ENCODE peak calls at places on chromosomes 1 and 21, in six cellular contexts. One of them, this sample, is unnamed.

GRCh38 chr1:183081402-183082110 is 58.3 kb downstream of the LAMC1 start:
- DNase-seq in SJSA1: no peak
- DNase-seq in pancreas: no peak
- DNase-seq in iPS DF 6.9: no peak
- DNase-seq in mesendoderm: no peak
- DNase-seq in H1: no peak
- DNase-seq in this sample: no peak

GRCh38 chr21:42555756-42556438 is 42.2 kb downstream of the SLC37A1 start:
- DNase-seq in H1: no peak
- DNase-seq in iPS DF 6.9: no peak
- DNase-seq in mesendoderm: no peak
- DNase-seq in pancreas: no peak
- DNase-seq in SJSA1: no peak
- DNase-seq in this sample: no peak

GRCh38 chr1:186578325-186579016 is 101.8 kb downstream of the PTGS2 start:
- DNase-seq in SJSA1: no peak
- DNase-seq in H1: no peak
- DNase-seq in mesendoderm: no peak
- DNase-seq in iPS DF 6.9: no peak
- DNase-seq in pancreas: no peak
- DNase-seq in this sample: no peak

GRCh38 chr1:234963180-234963903 is 165.3 kb downstream of the TOMM20 start:
- DNase-seq in SJSA1: peak
- DNase-seq in pancreas: no peak
- DNase-seq in iPS DF 6.9: no peak
- DNase-seq in H1: no peak
- DNase-seq in mesendoderm: no peak
- DNase-seq in this sample: peak

GRCh38 chr1:109762821-109763645 is 690 bp downstream of the EPS8L3 start:
- DNase-seq in H1: no peak
- DNase-seq in SJSA1: peak
- DNase-seq in iPS DF 6.9: no peak
- DNase-seq in pancreas: no peak
- DNase-seq in mesendoderm: no peak
- DNase-seq in this sample: no peak

GRCh38 chr1:221567859-221568507 is 173.9 kb downstream of the DUSP10 start:
- DNase-seq in pancreas: no peak
- DNase-seq in mesendoderm: no peak
- DNase-seq in H1: no peak
- DNase-seq in iPS DF 6.9: no peak
- DNase-seq in SJSA1: no peak
- DNase-seq in this sample: no peak

GRCh38 chr1:10401281-10401680 is 2.4 kb downstream of the PGD start:
- DNase-seq in SJSA1: no peak
- DNase-seq in pancreas: no peak
- DNase-seq in mesendoderm: peak
- DNase-seq in H1: no peak
- DNase-seq in iPS DF 6.9: no peak
- DNase-seq in this sample: no peak

GRCh38 chr21:41508415-41509205 is 652 bp upstream of the TMPRSS2 start:
- DNase-seq in H1: peak
- DNase-seq in mesendoderm: peak
- DNase-seq in SJSA1: no peak
- DNase-seq in iPS DF 6.9: no peak
- DNase-seq in pancreas: no peak
- DNase-seq in this sample: no peak

GRCh38 chr21:34020005-34020847 is 53.2 kb upstream of the MRPS6 start:
- DNase-seq in iPS DF 6.9: no peak
- DNase-seq in SJSA1: no peak
- DNase-seq in mesendoderm: no peak
- DNase-seq in pancreas: no peak
- DNase-seq in H1: no peak
- DNase-seq in this sample: no peak

GRCh38 chr1:101732221-101732620 is 264.5 kb downstream of the OLFM3 start:
- DNase-seq in SJSA1: no peak
- DNase-seq in mesendoderm: no peak
- DNase-seq in pancreas: no peak
- DNase-seq in iPS DF 6.9: no peak
- DNase-seq in H1: no peak
- DNase-seq in this sample: no peak

GRCh38 chr1:116909511-116910378 is at the start of gene PTGFRN:
- DNase-seq in iPS DF 6.9: peak
- DNase-seq in H1: peak
- DNase-seq in pancreas: peak
- DNase-seq in mesendoderm: peak
- DNase-seq in SJSA1: peak
- DNase-seq in this sample: peak

GRCh38 chr1:155864393-155864792 is 5.0 kb downstream of the SYT11 start:
- DNase-seq in pancreas: no peak
- DNase-seq in H1: no peak
- DNase-seq in SJSA1: no peak
- DNase-seq in iPS DF 6.9: no peak
- DNase-seq in mesendoderm: no peak
- DNase-seq in this sample: no peak
- H3K27ac ChIP-seq in pancreas: no peak
- H3K27ac ChIP-seq in H1: no peak
- H3K27ac ChIP-seq in SJSA1: no peak
- H3K27ac ChIP-seq in iPS DF 6.9: no peak
- H3K27ac ChIP-seq in mesendoderm: no peak
- H3K27ac ChIP-seq in this sample: no peak

GRCh38 chr1:3904843-3905185 is 4.7 kb upstream of the C1orf174 start:
- DNase-seq in mesendoderm: peak
- DNase-seq in iPS DF 6.9: no peak
- DNase-seq in H1: no peak
- DNase-seq in pancreas: no peak
- DNase-seq in SJSA1: no peak
- DNase-seq in this sample: no peak
- H3K27ac ChIP-seq in mesendoderm: no peak
- H3K27ac ChIP-seq in iPS DF 6.9: no peak
- H3K27ac ChIP-seq in H1: no peak
- H3K27ac ChIP-seq in pancreas: no peak
- H3K27ac ChIP-seq in SJSA1: no peak
- H3K27ac ChIP-seq in this sample: no peak

DNA sequence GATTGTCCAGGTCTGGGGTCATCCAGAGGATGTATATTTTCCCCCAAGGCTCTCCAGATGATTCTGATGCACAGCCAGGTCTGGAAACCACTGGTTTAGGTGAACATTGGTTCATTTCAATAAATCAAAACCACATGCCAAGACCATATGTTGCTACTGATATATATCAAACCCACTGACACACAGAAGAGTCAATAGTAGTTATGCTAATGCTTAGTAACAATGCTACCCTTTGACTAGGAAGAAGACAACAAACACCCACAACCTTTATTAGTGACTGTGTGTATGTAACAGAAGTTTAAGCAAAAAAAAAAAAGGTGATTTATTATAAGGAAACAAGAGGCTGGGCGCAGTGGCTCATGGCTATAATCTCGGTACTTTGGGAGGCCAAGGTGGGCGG is 35.6 kb upstream of the POU2F1 start:
- DNase-seq in mesendoderm: no peak
- DNase-seq in pancreas: no peak
- DNase-seq in H1: no peak
- DNase-seq in iPS DF 6.9: no peak
- DNase-seq in SJSA1: no peak
- DNase-seq in this sample: no peak
- H3K27ac ChIP-seq in mesendoderm: no peak
- H3K27ac ChIP-seq in pancreas: no peak
- H3K27ac ChIP-seq in H1: no peak
- H3K27ac ChIP-seq in iPS DF 6.9: no peak
- H3K27ac ChIP-seq in SJSA1: no peak
- H3K27ac ChIP-seq in this sample: no peak

GRCh38 chr1:21706151-21706835 is 37.1 kb upstream of the RAP1GAP start:
- DNase-seq in SJSA1: peak
- DNase-seq in mesendoderm: peak
- DNase-seq in pancreas: no peak
- DNase-seq in iPS DF 6.9: peak
- DNase-seq in H1: no peak
- DNase-seq in this sample: no peak

GRCh38 chr1:21705303-21705980 is 36.3 kb upstream of the RAP1GAP start:
- DNase-seq in iPS DF 6.9: no peak
- DNase-seq in H1: no peak
- DNase-seq in SJSA1: no peak
- DNase-seq in mesendoderm: peak
- DNase-seq in pancreas: no peak
- DNase-seq in this sample: no peak

GRCh38 chr1:21703318-21703963 is 34.3 kb upstream of the RAP1GAP start:
- DNase-seq in H1: no peak
- DNase-seq in iPS DF 6.9: no peak
- DNase-seq in SJSA1: peak
- DNase-seq in pancreas: no peak
- DNase-seq in mesendoderm: peak
- DNase-seq in this sample: no peak

GRCh38 chr1:21702780-21703179 is 33.6 kb upstream of the RAP1GAP start:
- DNase-seq in pancreas: no peak
- DNase-seq in H1: no peak
- DNase-seq in SJSA1: no peak
- DNase-seq in iPS DF 6.9: no peak
- DNase-seq in mesendoderm: no peak
- DNase-seq in this sample: no peak

DNA sequence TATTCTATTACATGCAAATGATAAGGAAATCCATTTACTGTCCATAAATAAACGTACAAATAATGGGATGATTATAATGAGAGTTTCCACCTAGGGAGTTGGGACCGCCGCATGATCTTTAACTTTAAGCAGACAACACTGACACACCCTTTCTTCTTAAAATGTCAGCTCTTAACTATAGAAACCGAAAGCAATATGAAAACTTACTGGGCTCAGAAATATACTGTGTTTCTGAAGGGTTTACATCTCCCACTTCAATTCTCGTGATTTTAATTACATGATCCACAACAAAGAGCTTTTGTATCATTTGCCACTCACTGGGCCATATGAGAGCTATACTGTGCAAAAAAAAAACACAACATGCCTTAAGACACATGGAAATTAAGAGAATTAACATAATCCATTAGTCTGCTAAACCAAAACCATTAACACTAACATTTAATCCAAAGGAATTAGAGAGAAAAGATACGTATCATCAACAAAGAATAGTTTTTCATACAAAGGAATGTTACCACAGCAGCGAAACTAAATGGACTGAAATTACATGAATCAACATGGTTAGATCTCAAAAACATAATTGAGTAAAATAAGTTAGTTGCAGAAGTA is 35.0 kb upstream of the RAP1GAP start:
- DNase-seq in H1: no peak
- DNase-seq in iPS DF 6.9: no peak
- DNase-seq in SJSA1: no peak
- DNase-seq in mesendoderm: no peak
- DNase-seq in pancreas: no peak
- DNase-seq in this sample: no peak
- H3K27ac ChIP-seq in H1: no peak
- H3K27ac ChIP-seq in iPS DF 6.9: no peak
- H3K27ac ChIP-seq in SJSA1: no peak
- H3K27ac ChIP-seq in mesendoderm: no peak
- H3K27ac ChIP-seq in pancreas: no peak
- H3K27ac ChIP-seq in this sample: no peak